ENCODE peak calls at places on chromosomes 5 and 9, in eight cellular contexts. One of them, this sample, is unnamed.

GRCh38 chr9:127876764-127877562 is 512 bp downstream of the AK1 start:
- DNase-seq in pancreas: no peak
- DNase-seq in breast epithelium: no peak
- DNase-seq in IMR-90: no peak
- DNase-seq in AG10803: peak; percentile 14
- DNase-seq in nephron progenitor cell: no peak
- DNase-seq in cardiac muscle cell: no peak
- DNase-seq in spleen: peak; percentile 68
- DNase-seq in this sample: no peak

GRCh38 chr5:141485305-141486055 is 650 bp downstream of the PCDHGC4 start:
- DNase-seq in IMR-90: no peak
- DNase-seq in nephron progenitor cell: no peak
- DNase-seq in pancreas: no peak
- DNase-seq in spleen: no peak
- DNase-seq in breast epithelium: no peak
- DNase-seq in AG10803: no peak
- DNase-seq in cardiac muscle cell: no peak
- DNase-seq in this sample: no peak

GRCh38 chr5:61344187-61344944 is 12.3 kb downstream of the ZSWIM6 start:
- DNase-seq in pancreas: no peak
- DNase-seq in IMR-90: peak; percentile 33
- DNase-seq in AG10803: no peak
- DNase-seq in cardiac muscle cell: peak; percentile 55
- DNase-seq in nephron progenitor cell: no peak
- DNase-seq in spleen: no peak
- DNase-seq in breast epithelium: no peak
- DNase-seq in this sample: no peak

GRCh38 chr9:17462869-17463464 is 115.9 kb upstream of the SH3GL2 start:
- DNase-seq in nephron progenitor cell: peak; percentile 45
- DNase-seq in breast epithelium: no peak
- DNase-seq in cardiac muscle cell: peak; percentile 77
- DNase-seq in AG10803: peak; percentile 65
- DNase-seq in IMR-90: peak; percentile 78
- DNase-seq in spleen: no peak
- DNase-seq in pancreas: no peak
- DNase-seq in this sample: peak; percentile 15

GRCh38 chr5:17620627-17621026 is 10.4 kb downstream of the TAF11L12 start:
- DNase-seq in cardiac muscle cell: no peak
- DNase-seq in breast epithelium: no peak
- DNase-seq in AG10803: no peak
- DNase-seq in nephron progenitor cell: no peak
- DNase-seq in spleen: no peak
- DNase-seq in IMR-90: no peak
- DNase-seq in pancreas: no peak
- DNase-seq in this sample: no peak

GRCh38 chr9:109728696-109729300 is 51.2 kb upstream of the PALM2AKAP2 start:
- DNase-seq in nephron progenitor cell: no peak
- DNase-seq in cardiac muscle cell: no peak
- DNase-seq in spleen: no peak
- DNase-seq in IMR-90: no peak
- DNase-seq in pancreas: no peak
- DNase-seq in AG10803: peak; percentile 63
- DNase-seq in breast epithelium: no peak
- DNase-seq in this sample: no peak

GRCh38 chr9:5842926-5843325 is 10.0 kb upstream of the ERMP1 start:
- DNase-seq in AG10803: no peak
- DNase-seq in pancreas: no peak
- DNase-seq in spleen: no peak
- DNase-seq in nephron progenitor cell: no peak
- DNase-seq in breast epithelium: no peak
- DNase-seq in IMR-90: no peak
- DNase-seq in cardiac muscle cell: no peak
- DNase-seq in this sample: no peak

GRCh38 chr5:142817961-142818431 is 47.8 kb downstream of the ARHGAP26 start:
- DNase-seq in cardiac muscle cell: peak; percentile 41
- DNase-seq in spleen: no peak
- DNase-seq in breast epithelium: no peak
- DNase-seq in pancreas: no peak
- DNase-seq in nephron progenitor cell: no peak
- DNase-seq in AG10803: peak; percentile 82
- DNase-seq in IMR-90: no peak
- DNase-seq in this sample: no peak

GRCh38 chr9:23543420-23543819 is 282.6 kb downstream of the ELAVL2 start:
- DNase-seq in pancreas: no peak
- DNase-seq in AG10803: no peak
- DNase-seq in nephron progenitor cell: no peak
- DNase-seq in cardiac muscle cell: no peak
- DNase-seq in spleen: no peak
- DNase-seq in breast epithelium: no peak
- DNase-seq in IMR-90: no peak
- DNase-seq in this sample: no peak

GRCh38 chr9:78599939-78600338 is 303.0 kb downstream of the PSAT1 start:
- DNase-seq in breast epithelium: no peak
- DNase-seq in IMR-90: peak; percentile 8
- DNase-seq in nephron progenitor cell: no peak
- DNase-seq in pancreas: no peak
- DNase-seq in cardiac muscle cell: no peak
- DNase-seq in spleen: no peak
- DNase-seq in AG10803: no peak
- DNase-seq in this sample: no peak

GRCh38 chr5:15620501-15620900 is 120.5 kb downstream of the FBXL7 start:
- DNase-seq in spleen: no peak
- DNase-seq in cardiac muscle cell: peak; percentile 90
- DNase-seq in IMR-90: peak; percentile 76
- DNase-seq in pancreas: no peak
- DNase-seq in AG10803: peak; percentile 90
- DNase-seq in nephron progenitor cell: no peak
- DNase-seq in breast epithelium: no peak
- DNase-seq in this sample: no peak

GRCh38 chr9:124140941-124141568 is 116.7 kb upstream of the NEK6 start:
- DNase-seq in cardiac muscle cell: no peak
- DNase-seq in pancreas: no peak
- DNase-seq in breast epithelium: no peak
- DNase-seq in IMR-90: no peak
- DNase-seq in spleen: no peak
- DNase-seq in AG10803: no peak
- DNase-seq in nephron progenitor cell: no peak
- DNase-seq in this sample: no peak

GRCh38 chr9:84542554-84542953 is 127.0 kb upstream of the NTRK2 start:
- DNase-seq in nephron progenitor cell: no peak
- DNase-seq in AG10803: no peak
- DNase-seq in pancreas: no peak
- DNase-seq in cardiac muscle cell: no peak
- DNase-seq in breast epithelium: no peak
- DNase-seq in spleen: no peak
- DNase-seq in IMR-90: no peak
- DNase-seq in this sample: no peak

GRCh38 chr9:105059260-105059659 is 131.3 kb upstream of the ABCA1 start:
- DNase-seq in cardiac muscle cell: no peak
- DNase-seq in nephron progenitor cell: no peak
- DNase-seq in AG10803: peak; percentile 55
- DNase-seq in breast epithelium: no peak
- DNase-seq in spleen: no peak
- DNase-seq in pancreas: no peak
- DNase-seq in IMR-90: no peak
- DNase-seq in this sample: no peak

GRCh38 chr5:137613554-137614265 is 114.6 kb upstream of the SPOCK1 start:
- DNase-seq in spleen: no peak
- DNase-seq in breast epithelium: no peak
- DNase-seq in pancreas: no peak
- DNase-seq in AG10803: peak; percentile 22
- DNase-seq in IMR-90: peak; percentile 23
- DNase-seq in nephron progenitor cell: no peak
- DNase-seq in cardiac muscle cell: peak; percentile 28
- DNase-seq in this sample: peak; percentile 8

GRCh38 chr5:107661038-107661649 is 9.6 kb downstream of the EFNA5 start:
- DNase-seq in IMR-90: no peak
- DNase-seq in nephron progenitor cell: peak; percentile 24
- DNase-seq in pancreas: no peak
- DNase-seq in spleen: no peak
- DNase-seq in AG10803: no peak
- DNase-seq in breast epithelium: no peak
- DNase-seq in cardiac muscle cell: no peak
- DNase-seq in this sample: no peak

GRCh38 chr5:135248801-135249231 is 150.2 kb downstream of the MACROH2A1 start:
- DNase-seq in AG10803: no peak
- DNase-seq in pancreas: no peak
- DNase-seq in cardiac muscle cell: no peak
- DNase-seq in breast epithelium: no peak
- DNase-seq in nephron progenitor cell: no peak
- DNase-seq in IMR-90: no peak
- DNase-seq in spleen: peak; percentile 53
- DNase-seq in this sample: no peak

GRCh38 chr9:137247916-137248175 is 3.2 kb upstream of the STPG3 start:
- DNase-seq in nephron progenitor cell: no peak
- DNase-seq in IMR-90: no peak
- DNase-seq in pancreas: no peak
- DNase-seq in breast epithelium: no peak
- DNase-seq in spleen: no peak
- DNase-seq in AG10803: no peak
- DNase-seq in cardiac muscle cell: no peak
- DNase-seq in this sample: no peak

GRCh38 chr9:13295556-13295955 is 16.1 kb upstream of the MPDZ start:
- DNase-seq in cardiac muscle cell: no peak
- DNase-seq in IMR-90: no peak
- DNase-seq in pancreas: no peak
- DNase-seq in AG10803: no peak
- DNase-seq in nephron progenitor cell: no peak
- DNase-seq in breast epithelium: no peak
- DNase-seq in spleen: no peak
- DNase-seq in this sample: no peak

GRCh38 chr9:129836342-129837007 is 1.2 kb downstream of the USP20 start:
- DNase-seq in AG10803: no peak
- DNase-seq in pancreas: no peak
- DNase-seq in IMR-90: no peak
- DNase-seq in spleen: peak; percentile 84
- DNase-seq in breast epithelium: no peak
- DNase-seq in nephron progenitor cell: peak; percentile 26
- DNase-seq in cardiac muscle cell: no peak
- DNase-seq in this sample: no peak

GRCh38 chr5:132385321-132386105 is 16.0 kb downstream of the SLC22A5 start:
- DNase-seq in AG10803: peak; percentile 66
- DNase-seq in breast epithelium: no peak
- DNase-seq in spleen: peak; percentile 88
- DNase-seq in pancreas: peak; percentile 41
- DNase-seq in cardiac muscle cell: peak; percentile 74
- DNase-seq in IMR-90: peak; percentile 62
- DNase-seq in nephron progenitor cell: peak; percentile 29
- DNase-seq in this sample: no peak

GRCh38 chr9:84991506-84991855 is 322.0 kb downstream of the NTRK2 start:
- DNase-seq in IMR-90: no peak
- DNase-seq in nephron progenitor cell: no peak
- DNase-seq in cardiac muscle cell: no peak
- DNase-seq in spleen: no peak
- DNase-seq in pancreas: no peak
- DNase-seq in AG10803: no peak
- DNase-seq in breast epithelium: no peak
- DNase-seq in this sample: no peak

GRCh38 chr9:90898229-90898628 is 96.6 kb downstream of the SYK start:
- DNase-seq in IMR-90: peak; percentile 27
- DNase-seq in nephron progenitor cell: no peak
- DNase-seq in pancreas: no peak
- DNase-seq in cardiac muscle cell: peak; percentile 35
- DNase-seq in AG10803: no peak
- DNase-seq in breast epithelium: no peak
- DNase-seq in spleen: no peak
- DNase-seq in this sample: no peak
- TF ChIP-seq CTCF in IMR-90: peak; percentile 34
- TF ChIP-seq CTCF in nephron progenitor cell: peak; percentile 12
- TF ChIP-seq CTCF in pancreas: no peak
- TF ChIP-seq CTCF in cardiac muscle cell: peak; percentile 38
- TF ChIP-seq CTCF in AG10803: peak; percentile 32
- TF ChIP-seq CTCF in breast epithelium: no peak
- TF ChIP-seq CTCF in spleen: no peak
- TF ChIP-seq CTCF in this sample: no peak

DNA sequence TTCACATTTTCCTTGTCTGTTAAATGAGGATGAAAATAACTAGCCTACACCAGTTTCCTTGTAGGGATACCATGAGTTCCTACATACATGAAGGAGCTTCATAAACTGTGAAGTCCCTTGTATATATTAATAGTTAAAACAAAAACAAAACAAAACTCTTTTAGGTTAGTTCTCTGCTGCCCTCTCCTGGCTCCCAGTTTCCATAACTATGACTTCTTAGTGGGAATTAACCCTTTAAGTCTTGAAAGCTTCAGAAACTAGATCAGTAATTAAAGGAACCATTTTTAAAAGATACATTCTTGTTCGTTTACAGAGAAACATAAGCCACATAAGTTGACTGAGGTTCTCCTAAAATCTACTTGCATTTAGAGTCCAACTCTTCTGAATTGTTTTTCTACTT is 500.0 kb upstream of the C9orf72 start:
- DNase-seq in pancreas: no peak
- DNase-seq in IMR-90: peak; percentile 36
- DNase-seq in breast epithelium: no peak
- DNase-seq in AG10803: peak; percentile 52
- DNase-seq in cardiac muscle cell: peak; percentile 68
- DNase-seq in spleen: no peak
- DNase-seq in nephron progenitor cell: peak; percentile 40
- DNase-seq in this sample: no peak
- TF ChIP-seq CTCF in pancreas: peak; percentile 24
- TF ChIP-seq CTCF in IMR-90: peak; percentile 55
- TF ChIP-seq CTCF in breast epithelium: peak; percentile 51
- TF ChIP-seq CTCF in AG10803: peak; percentile 65
- TF ChIP-seq CTCF in cardiac muscle cell: peak; percentile 52
- TF ChIP-seq CTCF in spleen: no peak
- TF ChIP-seq CTCF in nephron progenitor cell: peak; percentile 75
- TF ChIP-seq CTCF in this sample: peak; percentile 32

DNA sequence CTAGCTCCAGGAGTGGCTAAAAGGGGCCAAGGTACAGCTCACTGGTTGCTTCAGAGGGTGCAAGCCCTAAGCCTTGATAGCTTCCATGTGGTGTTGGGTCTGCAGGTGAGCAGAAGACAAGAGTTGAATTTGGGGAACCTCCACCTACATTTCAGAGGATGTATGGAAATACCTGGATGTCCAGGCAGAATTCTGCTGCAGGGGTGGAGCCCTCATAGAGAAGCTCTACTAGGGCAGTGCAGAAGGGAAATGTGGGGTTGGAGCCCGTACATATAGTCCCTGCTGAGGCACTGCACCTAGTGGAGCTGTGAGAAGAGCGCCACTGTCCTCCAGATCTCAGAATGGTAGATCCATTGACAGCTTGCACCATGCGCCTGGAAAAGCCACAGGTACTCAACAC is 49.6 kb downstream of the PTBP3 start:
- DNase-seq in pancreas: no peak
- DNase-seq in nephron progenitor cell: no peak
- DNase-seq in spleen: no peak
- DNase-seq in AG10803: no peak
- DNase-seq in IMR-90: no peak
- DNase-seq in breast epithelium: no peak
- DNase-seq in cardiac muscle cell: no peak
- DNase-seq in this sample: no peak
- TF ChIP-seq CTCF in pancreas: no peak
- TF ChIP-seq CTCF in nephron progenitor cell: no peak
- TF ChIP-seq CTCF in spleen: no peak
- TF ChIP-seq CTCF in AG10803: no peak
- TF ChIP-seq CTCF in IMR-90: no peak
- TF ChIP-seq CTCF in breast epithelium: no peak
- TF ChIP-seq CTCF in cardiac muscle cell: no peak
- TF ChIP-seq CTCF in this sample: no peak

GRCh38 chr9:121774715-121775613 is 123.5 kb downstream of the DAB2IP start:
- DNase-seq in cardiac muscle cell: no peak
- DNase-seq in IMR-90: no peak
- DNase-seq in AG10803: no peak
- DNase-seq in nephron progenitor cell: no peak
- DNase-seq in breast epithelium: peak; percentile 43
- DNase-seq in spleen: no peak
- DNase-seq in pancreas: no peak
- DNase-seq in this sample: no peak
- TF ChIP-seq CTCF in cardiac muscle cell: no peak
- TF ChIP-seq CTCF in IMR-90: no peak
- TF ChIP-seq CTCF in AG10803: no peak
- TF ChIP-seq CTCF in nephron progenitor cell: no peak
- TF ChIP-seq CTCF in breast epithelium: no peak
- TF ChIP-seq CTCF in spleen: no peak
- TF ChIP-seq CTCF in pancreas: no peak
- TF ChIP-seq CTCF in this sample: no peak